ENCODE peak calls at places on chromosomes 5 and 9, in six cellular contexts. Q is neural progenitor cell, H is right lobe of liver, X is fibroblast of lung, J is PC-3, Y is uterus. V is an unnamed sample.

GRCh38 chr5:74199436-74200210 is 440.9 kb downstream of the ENC1 start:
- DNase-seq in J (peak; percentile 46), Q (no peak), H (no peak), Y (no peak), X (peak; percentile 47), V (no peak)

GRCh38 chr5:9775339-9775738 is 145.2 kb upstream of the TAS2R1 start:
- DNase-seq in Y (no peak), Q (no peak), X (peak; percentile 46), J (peak; percentile 17), H (no peak), V (no peak)

GRCh38 chr9:96449844-96450612 is at the start of gene HABP4:
- DNase-seq in Y (peak; percentile 95), H (peak; percentile 97), X (peak; percentile 89), J (peak; percentile 91), Q (peak; percentile 98), V (peak; percentile 94)

GRCh38 chr5:171152382-171152781 is 156.7 kb upstream of the TLX3 start:
- DNase-seq in X (peak; percentile 18), H (no peak), Y (no peak), J (peak; percentile 76), Q (peak; percentile 6), V (no peak)

GRCh38 chr9:83167126-83167525 is 104.2 kb upstream of the RASEF start:
- DNase-seq in Y (no peak), J (peak; percentile 16), Q (no peak), X (peak; percentile 48), H (no peak), V (no peak)

GRCh38 chr9:123048748-123049147 is 15.3 kb downstream of the GPR21 start:
- DNase-seq in X (peak; percentile 31), Y (no peak), Q (no peak), J (no peak), H (no peak), V (no peak)

GRCh38 chr5:23419115-23419514 is 88.3 kb upstream of the PRDM9 start:
- DNase-seq in X (no peak), H (no peak), J (peak; percentile 85), Y (no peak), Q (peak; percentile 55), V (no peak)

GRCh38 chr9:73001860-73002259 is 49.0 kb upstream of the ALDH1A1 start:
- DNase-seq in X (no peak), H (no peak), Y (no peak), Q (no peak), J (no peak), V (no peak)

GRCh38 chr5:9455826-9456434 is 89.9 kb downstream of the SEMA5A start:
- DNase-seq in H (no peak), Q (peak; percentile 72), Y (no peak), J (no peak), X (peak; percentile 35), V (no peak)

GRCh38 chr5:103915081-103915480 is 352.5 kb upstream of the NUDT12 start:
- DNase-seq in J (no peak), X (peak; percentile 13), Y (no peak), Q (no peak), H (no peak), V (no peak)

GRCh38 chr9:134175291-134175807 is 11.0 kb upstream of the RNU6ATAC start:
- DNase-seq in X (no peak), Y (no peak), H (peak; percentile 84), Q (peak; percentile 44), J (peak; percentile 34), V (no peak)

GRCh38 chr5:172175263-172175719 is 12.7 kb downstream of the STK10 start:
- DNase-seq in X (no peak), J (no peak), Y (no peak), Q (no peak), H (peak; percentile 81), V (peak; percentile 18)

GRCh38 chr5:53917095-53917494 is 356.7 kb downstream of the NDUFS4 start:
- DNase-seq in Y (no peak), H (no peak), J (peak; percentile 25), Q (no peak), X (peak; percentile 68), V (no peak)

GRCh38 chr5:53730938-53731337 is 170.5 kb downstream of the NDUFS4 start:
- DNase-seq in Q (no peak), H (no peak), X (no peak), Y (no peak), J (no peak), V (no peak)

GRCh38 chr9:86487222-86487841 is 133.1 kb upstream of the TUT7 start:
- DNase-seq in Q (peak; percentile 71), Y (no peak), H (no peak), J (peak; percentile 44), X (peak; percentile 46), V (no peak)

GRCh38 chr9:124652203-124652992 is 118.7 kb downstream of the NR6A1 start:
- DNase-seq in H (no peak), J (peak; percentile 82), X (peak; percentile 99), Y (no peak), Q (no peak), V (no peak)

DNA sequence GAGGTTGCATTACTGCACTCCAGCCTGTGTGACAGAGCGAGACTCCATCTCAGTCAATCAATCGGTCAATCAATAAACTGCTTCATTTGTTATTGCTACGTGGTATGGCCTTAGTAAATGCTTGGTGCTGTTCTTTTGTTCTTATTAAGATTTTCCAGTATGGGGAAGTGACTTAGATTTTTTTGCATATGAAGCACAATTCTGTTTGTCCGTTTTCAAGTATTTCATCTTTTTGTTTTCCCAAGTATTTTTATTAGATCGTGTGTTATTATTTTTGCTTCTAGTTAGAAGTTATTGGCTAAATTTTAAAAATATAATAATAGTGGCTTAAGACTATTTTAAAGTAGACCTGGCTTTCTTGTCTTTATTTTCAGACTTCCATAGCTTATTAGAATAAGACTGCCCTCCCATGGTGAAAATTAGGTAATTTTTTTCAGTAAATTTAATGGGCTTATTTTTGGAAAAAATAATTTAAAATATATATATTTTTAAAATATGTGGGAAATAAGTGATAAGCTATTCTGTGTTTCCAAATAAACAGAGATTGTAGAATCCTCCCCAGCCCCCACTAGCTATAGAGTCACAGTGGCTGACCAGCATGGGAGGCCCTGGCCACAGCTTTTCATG is 14.7 kb upstream of the OMD start:
- DNase-seq in Q (no peak), J (peak; percentile 24), X (no peak), Y (no peak), H (no peak), V (no peak)
- TF ChIP-seq CTCF in Q (peak; percentile 25), J (peak; percentile 16), X (peak; percentile 6), Y (peak; percentile 46), H (peak; percentile 55), V (no peak)

DNA sequence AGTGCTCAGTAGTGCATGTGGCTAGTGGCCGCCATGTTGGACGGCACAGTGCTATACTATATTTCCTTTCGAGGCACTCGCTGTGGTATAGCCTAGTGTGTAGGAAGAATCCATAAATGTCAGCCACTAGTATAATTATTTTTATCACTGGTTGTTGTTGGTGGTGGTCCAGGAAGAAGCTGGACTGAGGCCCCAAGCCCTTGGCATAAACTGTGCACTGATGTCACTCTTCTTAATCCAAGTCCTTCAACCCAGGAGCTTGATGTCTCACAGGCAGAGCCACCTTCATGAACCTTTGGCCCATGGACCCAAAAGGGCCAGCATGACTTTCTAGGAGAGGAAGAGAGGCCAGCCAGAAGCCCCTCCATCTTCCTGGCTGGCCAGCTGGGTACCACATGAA is 32.5 kb upstream of the SYNPO start:
- DNase-seq in Q (no peak), Y (no peak), J (no peak), X (no peak), H (no peak), V (no peak)
- H3K27ac ChIP-seq in Q (no peak overlapping the region), Y (no peak overlapping the region), J (no peak overlapping the region), X (no peak overlapping the region), H (no peak overlapping the region), V (peak overlapping the region; percentile 94)

GRCh38 chr5:166430491-166431319 is 1860.7 kb upstream of the WWC1 start:
- DNase-seq in H (no peak), X (no peak), Q (peak; percentile 76), Y (no peak), J (no peak), V (no peak)
- H3K9me3 ChIP-seq in H (no peaks in the 10 kb centered on the region), X (no peaks in the 10 kb centered on the region), Q (no peaks in the 10 kb centered on the region), Y (no peaks in the 10 kb centered on the region), J (no peaks in the 10 kb centered on the region), V (no peaks in the 10 kb centered on the region)

GRCh38 chr9:27787941-27788340 is 214.7 kb upstream of the C9orf72 start:
- DNase-seq in J (peak; percentile 33), H (no peak), Y (no peak), X (no peak), Q (no peak), V (no peak)
- TF ChIP-seq CTCF in J (peak; percentile 40), H (peak; percentile 19), Y (no peak), X (no peak), Q (peak; percentile 33), V (no peak)

DNA sequence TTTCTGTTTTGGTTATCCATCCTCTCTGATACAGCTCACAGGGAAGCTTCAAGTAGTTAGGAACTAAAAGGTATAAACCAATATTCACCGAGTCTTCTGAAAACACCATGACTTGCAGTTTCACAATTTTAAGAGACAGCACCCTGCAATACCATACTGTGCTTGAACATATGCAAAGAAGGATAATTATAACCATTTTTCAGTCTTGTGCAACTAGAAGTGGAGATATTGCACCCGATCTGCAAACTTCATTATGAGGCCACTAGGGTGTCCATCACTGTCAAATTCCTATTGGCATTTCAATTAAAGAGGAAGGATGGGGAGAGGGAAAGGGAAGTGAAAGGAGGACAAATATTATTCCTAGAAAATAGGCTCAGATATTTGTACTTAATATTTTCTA is 32.4 kb upstream of the CEP120 start:
- DNase-seq in Y (no peak), Q (no peak), J (no peak), X (no peak), H (no peak), V (no peak)
- H3K27ac ChIP-seq in Y (no peak overlapping the region), Q (no peak overlapping the region), J (no peak overlapping the region), X (no peak overlapping the region), H (peak overlapping the region; percentile 17), V (no peak overlapping the region)

GRCh38 chr5:141320225-141321169 is at the start of gene TAF7:
- DNase-seq in Q (peak; percentile 96), J (peak; percentile 85), X (peak; percentile 88), Y (peak; percentile 86), H (peak; percentile 94), V (peak; percentile 82)
- H3K9me3 ChIP-seq in Q (peaks cover 26% of the 10 kb centered on the region), J (peaks cover 38% of the 10 kb centered on the region), X (peaks cover 12% of the 10 kb centered on the region), Y (peaks cover 54% of the 10 kb centered on the region), H (peaks cover 9% of the 10 kb centered on the region), V (peaks cover 17% of the 10 kb centered on the region)

GRCh38 chr9:136002886-136003285 is 41.7 kb upstream of the UBAC1 start:
- DNase-seq in H (no peak), X (no peak), Y (no peak), J (no peak), Q (peak; percentile 40), V (peak; percentile 36)
- TF ChIP-seq CTCF in H (no peak), X (no peak), Y (no peak), J (no peak), Q (no peak), V (no peak)

GRCh38 chr9:35832814-35833213 is 3.8 kb downstream of the TMEM8B start:
- DNase-seq in Q (no peak), X (no peak), Y (no peak), J (peak; percentile 28), H (peak; percentile 12), V (no peak)
- H3K27ac ChIP-seq in Q (no peak overlapping the region), X (no peak overlapping the region), Y (no peak overlapping the region), J (peak overlapping the region; percentile 90), H (no peak overlapping the region), V (peak overlapping the region; percentile 59)

DNA sequence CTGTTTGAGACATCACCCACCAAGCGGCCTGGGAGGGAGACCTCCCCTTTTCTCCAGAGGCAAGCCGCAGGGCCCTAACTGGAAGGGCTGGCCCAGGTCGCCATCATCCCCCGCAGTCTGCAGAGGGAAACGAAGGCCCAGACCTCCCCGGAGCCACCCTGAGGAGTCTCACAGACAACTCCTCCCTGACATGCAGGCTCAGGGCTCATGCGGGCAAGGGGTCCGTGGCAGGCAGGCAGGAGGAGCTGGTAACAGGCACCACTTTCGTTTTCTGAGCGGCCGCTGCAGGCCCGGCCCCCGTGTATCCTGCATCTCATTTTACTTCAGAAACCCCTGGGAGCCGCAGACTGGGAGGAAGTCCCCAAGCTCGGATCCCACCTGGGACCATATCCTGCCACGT is 192.0 kb upstream of the PPP1R26 start:
- DNase-seq in Q (no peak), Y (no peak), X (no peak), H (peak; percentile 25), J (no peak), V (no peak)
- H3K9me3 ChIP-seq in Q (no peaks in the 10 kb centered on the region), Y (no peaks in the 10 kb centered on the region), X (no peaks in the 10 kb centered on the region), H (no peaks in the 10 kb centered on the region), J (no peaks in the 10 kb centered on the region), V (no peaks in the 10 kb centered on the region)